ENCODE peak calls at places on chromosomes 2 and 18, in nine cellular contexts. A is A549, E is esophagus squamous epithelium, W is endothelial cell of umbilical vein, C is HepG2, R is stomach, D is sigmoid colon, B is body of pancreas, Y is lower leg skin. S is an unnamed sample.

GRCh38 chr18:58867281-58867961 is 2.7 kb downstream of the ZNF532 start:
- DNase-seq in D (peak; percentile 62), B (no peak), Y (no peak), A (no peak), R (no peak), W (no peak), E (no peak), C (no peak), S (peak; percentile 78)

GRCh38 chr18:61308795-61309393 is 24.3 kb upstream of the CDH20 start:
- DNase-seq in B (no peak), R (no peak), A (no peak), D (no peak), E (no peak), C (no peak), Y (no peak), W (peak; percentile 13), S (no peak)

GRCh38 chr2:567865-568638 is 109.2 kb downstream of the TMEM18 start:
- DNase-seq in R (no peak), W (no peak), A (no peak), D (peak; percentile 78), B (peak; percentile 32), C (no peak), E (no peak), Y (peak; percentile 83), S (peak; percentile 44)

GRCh38 chr2:38156262-38156835 is 80.4 kb upstream of the CYP1B1 start:
- DNase-seq in Y (no peak), D (no peak), W (no peak), A (no peak), E (no peak), B (no peak), R (no peak), C (no peak), S (no peak)

GRCh38 chr2:241050624-241051577 is 51.2 kb downstream of the MTERF4 start:
- DNase-seq in R (no peak), C (no peak), A (no peak), E (no peak), B (no peak), Y (peak; percentile 9), D (peak; percentile 29), W (no peak), S (peak; percentile 13)

GRCh38 chr2:203808041-203808750 is 59.4 kb upstream of the CTLA4 start:
- DNase-seq in D (no peak), B (no peak), A (no peak), C (no peak), R (no peak), W (peak; percentile 85), E (no peak), Y (no peak), S (no peak)

GRCh38 chr2:73920577-73921545 is 5.8 kb upstream of the DGUOK start:
- DNase-seq in C (peak; percentile 55), Y (no peak), D (peak; percentile 89), W (peak; percentile 16), A (peak; percentile 70), B (peak; percentile 24), R (peak; percentile 49), E (no peak), S (no peak)

GRCh38 chr2:147149589-147150245 is 695.1 kb upstream of the ACVR2A start:
- DNase-seq in C (no peak), B (no peak), R (no peak), E (no peak), W (no peak), Y (peak; percentile 57), A (no peak), D (no peak), S (no peak)

GRCh38 chr2:29317801-29318485 is 202.7 kb downstream of the CLIP4 start:
- DNase-seq in E (no peak), W (no peak), A (no peak), B (peak; percentile 13), Y (no peak), C (no peak), D (no peak), R (no peak), S (no peak)

GRCh38 chr2:29314816-29315571 is 199.8 kb downstream of the CLIP4 start:
- DNase-seq in C (no peak), A (no peak), E (no peak), B (peak; percentile 20), D (no peak), R (peak; percentile 55), W (no peak), Y (peak; percentile 25), S (no peak)

GRCh38 chr2:29322011-29322410 is 206.8 kb downstream of the CLIP4 start:
- DNase-seq in B (no peak), C (no peak), A (no peak), D (no peak), R (no peak), W (no peak), E (no peak), Y (no peak), S (no peak)

GRCh38 chr2:29311458-29311857 is 196.2 kb downstream of the CLIP4 start:
- DNase-seq in W (no peak), R (no peak), C (no peak), B (no peak), E (no peak), D (no peak), Y (no peak), A (no peak), S (no peak)

DNA sequence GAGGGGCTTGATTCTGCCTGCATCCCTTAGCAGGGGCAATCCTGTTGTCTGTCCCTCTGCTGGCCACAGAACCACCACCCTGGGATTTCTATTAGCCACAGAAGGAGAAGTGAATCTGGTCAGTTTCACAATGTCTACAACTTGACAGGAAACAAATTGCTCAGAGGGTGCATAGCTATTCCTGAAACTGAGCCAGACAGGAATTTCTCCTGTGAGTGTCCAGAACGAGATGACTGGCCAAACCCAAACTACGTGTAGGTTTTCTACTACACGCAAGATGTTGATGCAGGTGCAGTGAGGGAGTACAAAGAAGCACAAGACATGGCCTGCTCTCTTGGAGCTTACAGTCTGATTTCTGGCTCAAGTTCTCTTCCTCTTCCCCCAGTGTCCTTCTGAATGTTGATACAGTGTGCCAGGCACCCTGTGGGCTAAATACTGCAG is 201.9 kb downstream of the CLIP4 start:
- DNase-seq in B (peak; percentile 55), R (no peak), A (no peak), C (no peak), Y (no peak), E (no peak), W (no peak), D (no peak), S (no peak)
- H3K4me3 ChIP-seq in B (no peak overlapping the region), R (no peak overlapping the region), A (no peak overlapping the region), C (no peak overlapping the region), Y (no peak overlapping the region), E (no peak overlapping the region), W (no peak overlapping the region), D (no peak overlapping the region), S (no peak overlapping the region)

DNA sequence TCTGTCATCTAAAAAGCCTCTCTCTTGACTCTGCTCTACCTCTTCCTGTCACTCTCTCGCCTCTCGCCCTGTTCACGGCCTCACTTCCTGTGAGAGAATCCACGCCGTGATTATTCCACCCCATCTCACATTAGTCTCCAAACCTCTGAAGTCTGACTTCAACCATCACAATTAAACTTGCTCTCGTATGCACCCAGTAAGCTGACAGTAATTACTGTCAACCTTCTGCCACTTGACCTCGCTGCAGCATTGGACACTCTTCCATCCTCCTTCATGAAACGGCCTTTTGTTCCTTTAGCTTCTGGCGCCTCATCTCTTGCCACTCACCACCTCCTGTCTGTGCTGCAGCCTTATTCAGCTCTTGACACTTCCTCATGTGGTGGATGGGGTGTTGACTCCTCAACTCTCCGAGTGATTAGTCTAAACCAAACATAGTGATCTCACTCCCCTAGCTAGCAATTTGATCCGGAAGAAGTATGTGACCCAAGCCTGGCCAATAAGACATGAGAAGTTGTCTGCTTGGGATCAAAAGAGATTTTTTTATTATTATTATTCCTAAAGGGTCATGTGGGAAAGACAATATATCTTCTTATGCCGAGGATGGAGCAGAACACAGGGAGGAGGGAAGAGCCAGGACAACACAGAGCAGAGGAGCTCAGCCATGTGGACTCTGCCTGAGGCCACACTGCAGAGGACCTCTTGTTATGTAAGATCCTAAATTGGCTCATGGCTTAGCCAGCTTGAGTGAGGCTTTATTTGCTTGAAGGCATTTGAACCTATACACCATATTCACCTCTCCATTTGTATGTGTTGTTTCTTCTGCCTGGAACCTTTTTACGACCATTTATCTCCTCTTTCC is 38.4 kb upstream of the MYO1B start:
- DNase-seq in A (no peak), D (no peak), E (no peak), W (no peak), R (no peak), Y (no peak), C (no peak), B (no peak), S (no peak)
- TF ChIP-seq POLR2A in A (no peak), D (no peak), E (no peak), W (no peak), R (no peak), Y (no peak), C (no peak), B (no peak), S (no peak)

DNA sequence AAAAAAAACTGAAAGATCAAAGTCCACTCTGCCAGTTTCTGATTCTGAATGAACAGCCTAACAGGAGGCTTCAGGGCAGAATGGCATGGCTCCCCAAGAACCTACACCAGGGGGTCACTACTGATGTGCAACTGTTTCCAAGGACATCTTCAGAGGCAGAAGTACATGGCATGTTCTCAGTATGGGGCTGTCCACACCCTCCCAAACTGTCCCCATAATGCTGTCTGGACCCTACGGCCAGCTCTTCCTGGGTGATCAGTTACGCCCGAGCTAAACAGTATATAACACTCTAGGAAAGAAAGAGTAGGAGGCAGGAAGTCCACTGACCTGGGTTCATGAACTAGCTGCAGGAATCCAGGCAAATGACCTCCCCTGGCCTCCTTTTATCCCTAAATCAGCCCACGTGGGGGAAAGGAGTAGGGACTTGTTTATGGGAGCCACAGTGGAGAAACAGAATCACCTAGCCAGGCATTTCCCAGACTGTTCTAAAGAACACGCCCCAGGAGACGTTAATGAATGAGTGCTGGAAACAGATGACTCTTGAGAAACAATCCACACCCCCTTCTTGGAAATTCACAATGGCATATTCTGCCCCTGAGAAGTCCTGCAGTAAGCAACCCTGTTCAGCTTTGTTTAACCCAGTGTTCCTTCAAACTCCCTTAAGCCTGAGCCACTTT is 2.5 kb downstream of the TMBIM1 start:
- DNase-seq in C (peak; percentile 63), A (no peak), W (peak; percentile 57), Y (peak; percentile 83), R (no peak), E (no peak), D (no peak), B (peak; percentile 48), S (no peak)
- H3K4me3 ChIP-seq in C (peak overlapping the region; percentile 83), A (no peak overlapping the region), W (no peak overlapping the region), Y (no peak overlapping the region), R (peak overlapping the region; percentile 95), E (peak overlapping the region; percentile 65), D (peak overlapping the region; percentile 67), B (no peak overlapping the region), S (peak overlapping the region; percentile 72)

GRCh38 chr2:99492721-99493120 is 2.9 kb upstream of the REV1 start:
- DNase-seq in E (no peak), C (no peak), W (no peak), B (no peak), A (no peak), D (no peak), R (no peak), Y (no peak), S (no peak)

GRCh38 chr2:99489758-99490087 is at the start of gene REV1:
- DNase-seq in B (no peak), A (no peak), E (no peak), C (no peak), D (no peak), R (no peak), Y (peak; percentile 25), W (no peak), S (no peak)

GRCh38 chr2:99488999-99489757 is 639 bp downstream of the REV1 start:
- DNase-seq in B (peak; percentile 75), W (peak; percentile 61), A (peak; percentile 44), E (no peak), Y (peak; percentile 41), R (peak; percentile 70), C (peak; percentile 65), D (peak; percentile 85), S (peak; percentile 35)

GRCh38 chr2:99488587-99488998 is 1.2 kb downstream of the REV1 start:
- DNase-seq in A (no peak), C (peak; percentile 83), E (no peak), R (no peak), Y (no peak), W (peak; percentile 61), D (no peak), B (no peak), S (no peak)

DNA sequence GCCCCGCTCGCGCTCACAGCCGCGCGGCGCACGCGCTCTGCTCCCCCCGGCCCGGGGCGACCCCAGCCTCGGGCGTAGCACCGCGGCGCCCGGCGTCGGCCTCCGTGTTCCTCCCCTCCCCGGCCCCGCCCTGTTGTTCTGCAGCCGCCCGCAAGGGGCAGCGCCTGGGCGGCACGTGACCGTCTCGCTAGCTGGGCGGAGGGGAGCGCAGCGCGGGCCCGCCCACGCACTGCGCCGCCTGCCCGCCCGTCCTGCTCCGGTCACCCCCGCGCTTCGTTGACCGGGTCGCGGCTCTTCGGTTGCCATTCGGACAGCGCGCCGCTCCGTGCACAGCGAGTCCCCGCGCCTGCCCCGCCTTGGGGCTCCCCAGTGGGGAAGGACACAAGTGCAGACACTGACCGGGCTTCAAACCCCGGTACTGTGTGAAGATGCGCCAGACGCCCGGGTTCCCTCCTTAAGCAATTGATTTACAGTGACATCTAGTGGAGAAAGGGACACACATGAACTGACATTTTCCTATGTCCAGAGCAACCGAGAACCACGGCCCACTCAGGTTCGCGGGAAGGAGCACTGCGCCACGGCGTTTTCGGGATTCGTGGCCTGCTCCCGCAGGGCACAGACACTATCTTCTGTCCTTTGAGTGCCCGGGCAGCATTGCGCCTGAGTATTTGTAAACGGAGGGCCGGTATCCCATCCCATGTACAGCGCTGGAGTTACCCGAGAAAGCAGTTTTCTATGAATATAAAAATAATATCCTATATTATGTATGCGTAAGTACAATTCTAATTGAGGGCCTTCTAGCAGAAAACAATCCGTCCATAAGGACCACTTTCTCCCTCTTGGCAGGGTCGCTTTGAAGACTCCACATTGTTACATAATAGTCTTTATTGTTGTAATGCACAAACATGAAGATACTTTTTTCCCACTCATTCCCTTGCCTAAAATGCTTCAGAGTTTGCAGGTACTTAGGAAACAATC is 560 bp upstream of the REV1 start:
- DNase-seq in R (peak; percentile 91), Y (peak; percentile 84), B (peak; percentile 91), D (peak; percentile 95), W (peak; percentile 95), C (peak; percentile 91), A (peak; percentile 90), E (peak; percentile 83), S (peak; percentile 84)
- TF ChIP-seq POLR2A in R (no peak), Y (no peak), B (peak; percentile 25), D (no peak), W (no peak), C (no peak), A (peak; percentile 40), E (peak; percentile 5), S (no peak)

S was measured in breast epithelium.